ENCODE peak calls at places on chromosomes 11 and 22, in nine cellular contexts. H is progenitor cell of endocrine pancreas; X is H9; A is WTC11; W is NCI-H345; V is stimulated activated naive CD4-positive, alpha-beta T cell; Q is AG04450; R is ureter; P is NCI-H1417. I is an unnamed sample.
A peak's percentile ranks its signal among the peaks of the same experiment; 100 is the strongest.

GRCh38 chr11:119336744-119337469 is 2.6 kb downstream of the RNF26 start:
- DNase-seq in H (no peak), X (no peak), A (no peak), W (no peak), V (no peak), Q (no peak), R (no peak), P (no peak), I (no peak)

GRCh38 chr11:113690619-113691569 is 15.2 kb downstream of the TMPRSS5 start:
- DNase-seq in H (no peak), X (peak; percentile 76), A (peak; percentile 81), W (peak; percentile 10), V (no peak), Q (no peak), R (peak; percentile 67), P (peak; percentile 26), I (no peak)

GRCh38 chr22:44116331-44116730 is 64.4 kb upstream of the PARVG start:
- DNase-seq in H (no peak), X (no peak), A (no peak), W (no peak), V (no peak), Q (no peak), R (no peak), P (no peak), I (no peak)

GRCh38 chr11:2446590-2447252 is 1.9 kb downstream of the KCNQ1 start:
- DNase-seq in H (no peak), X (no peak), A (no peak), W (no peak), V (peak; percentile 13), Q (no peak), R (no peak), P (no peak), I (no peak)

GRCh38 chr11:65429069-65429681 is 6.6 kb downstream of the NEAT1 start:
- DNase-seq in H (no peak), X (no peak), A (no peak), W (no peak), V (no peak), Q (no peak), R (no peak), P (peak; percentile 40), I (no peak)

GRCh38 chr22:21762712-21763581 is 27.4 kb upstream of the YPEL1 start:
- DNase-seq in H (no peak), X (no peak), A (no peak), W (no peak), V (no peak), Q (no peak), R (no peak), P (peak; percentile 12), I (no peak)

GRCh38 chr11:34548278-34548677 is 34.7 kb upstream of the ELF5 start:
- DNase-seq in H (no peak), X (no peak), A (no peak), W (no peak), V (no peak), Q (no peak), R (no peak), P (no peak), I (no peak)

GRCh38 chr11:80146231-80146630 is 705.4 kb upstream of the TENM4 start:
- DNase-seq in H (no peak), X (no peak), A (no peak), W (peak; percentile 11), V (no peak), Q (no peak), R (no peak), P (peak; percentile 16), I (no peak)

GRCh38 chr11:87224486-87224885 is 186.8 kb downstream of the TMEM135 start:
- DNase-seq in H (no peak), X (no peak), A (no peak), W (no peak), V (no peak), Q (no peak), R (no peak), P (no peak), I (no peak)

GRCh38 chr22:49426098-49426497 is 401.6 kb downstream of the BRD1 start:
- DNase-seq in H (no peak), X (no peak), A (no peak), W (peak; percentile 19), V (no peak), Q (no peak), R (no peak), P (no peak), I (no peak)

GRCh38 chr11:88169481-88169880 is 5.8 kb downstream of the RAB38 start:
- DNase-seq in H (no peak), X (no peak), A (no peak), W (no peak), V (no peak), Q (no peak), R (no peak), P (no peak), I (no peak)

GRCh38 chr22:28910575-28911278 is 27.4 kb downstream of the ZNRF3 start:
- DNase-seq in H (no peak), X (no peak), A (no peak), W (no peak), V (no peak), Q (no peak), R (no peak), P (no peak), I (no peak)

GRCh38 chr22:46290843-46291785 is 5.6 kb upstream of the GTSE1 start:
- DNase-seq in H (no peak), X (no peak), A (no peak), W (peak; percentile 89), V (no peak), Q (no peak), R (no peak), P (peak; percentile 78), I (no peak)

GRCh38 chr11:70481625-70482528 is 83.5 kb downstream of the CTTN start:
- DNase-seq in H (no peak), X (no peak), A (no peak), W (no peak), V (no peak), Q (no peak), R (no peak), P (no peak), I (no peak)

GRCh38 chr11:12223771-12224536 is 113.6 kb downstream of the MICAL2 start:
- DNase-seq in H (no peak), X (no peak), A (no peak), W (no peak), V (no peak), Q (no peak), R (peak; percentile 76), P (peak; percentile 55), I (no peak)

GRCh38 chr11:93020248-93021088 is 51.0 kb downstream of the MTNR1B start:
- DNase-seq in H (no peak), X (no peak), A (no peak), W (peak; percentile 38), V (no peak), Q (peak; percentile 79), R (no peak), P (peak; percentile 18), I (no peak)

GRCh38 chr22:49967333-49968241 is 7.0 kb downstream of the PIM3 start:
- DNase-seq in H (peak; percentile 9), X (peak; percentile 33), A (no peak), W (no peak), V (no peak), Q (no peak), R (peak; percentile 58), P (no peak), I (no peak)

GRCh38 chr11:68796779-68797178 is 44.9 kb downstream of the CPT1A start:
- DNase-seq in H (no peak), X (no peak), A (no peak), W (no peak), V (no peak), Q (no peak), R (no peak), P (no peak), I (no peak)

GRCh38 chr22:44567846-44568493 is 69.9 kb upstream of the RTL6 start:
- DNase-seq in H (no peak), X (peak; percentile 62), A (peak; percentile 66), W (no peak), V (no peak), Q (no peak), R (peak; percentile 57), P (peak; percentile 8), I (no peak)

GRCh38 chr22:41405588-41405987 is 23.8 kb downstream of the TEF start:
- DNase-seq in H (no peak), X (no peak), A (no peak), W (no peak), V (no peak), Q (no peak), R (no peak), P (no peak), I (no peak)

GRCh38 chr22:35430897-35431322 is 31.0 kb downstream of the MCM5 start:
- DNase-seq in H (peak; percentile 86), X (peak; percentile 85), A (peak; percentile 93), W (peak; percentile 52), V (no peak), Q (peak; percentile 85), R (peak; percentile 91), P (peak; percentile 66), I (peak; percentile 23)

GRCh38 chr22:27378343-27378800 is 423.2 kb downstream of the MN1 start:
- DNase-seq in H (no peak), X (no peak), A (no peak), W (peak; percentile 8), V (no peak), Q (no peak), R (no peak), P (peak; percentile 4), I (no peak)

GRCh38 chr11:16805942-16806341 is 67.5 kb downstream of the C11orf58 start:
- DNase-seq in H (no peak), X (no peak), A (no peak), W (no peak), V (no peak), Q (no peak), R (no peak), P (peak; percentile 19), I (no peak)

GRCh38 chr11:116255234-116255953 is 517.4 kb downstream of the BUD13 start:
- DNase-seq in H (no peak), X (no peak), A (no peak), W (peak; percentile 94), V (no peak), Q (no peak), R (no peak), P (peak; percentile 54), I (no peak)

GRCh38 chr11:40958707-40959106 is 500.7 kb downstream of the LRRC4C start:
- DNase-seq in H (no peak), X (no peak), A (no peak), W (no peak), V (no peak), Q (no peak), R (no peak), P (no peak), I (no peak)

GRCh38 chr22:26805131-26805530 is 147.7 kb downstream of the MIAT start:
- DNase-seq in H (no peak), X (no peak), A (no peak), W (no peak), V (no peak), Q (no peak), R (no peak), P (no peak), I (no peak)

GRCh38 chr22:37133304-37134018 is 16.3 kb downstream of the IL2RB start:
- DNase-seq in H (no peak), X (no peak), A (no peak), W (no peak), V (no peak), Q (no peak), R (no peak), P (no peak), I (no peak)

GRCh38 chr11:67022961-67023956 is at the start of gene SYT12:
- DNase-seq in H (no peak), X (no peak), A (peak; percentile 48), W (peak; percentile 22), V (no peak), Q (no peak), R (no peak), P (peak; percentile 65), I (no peak)

GRCh38 chr11:13169709-13170108 is 107.9 kb upstream of the BMAL1 start:
- DNase-seq in H (no peak), X (no peak), A (no peak), W (peak; percentile 8), V (no peak), Q (peak; percentile 81), R (no peak), P (no peak), I (no peak)

GRCh38 chr11:60952742-60953170 is 780 bp upstream of the SLC15A3 start:
- DNase-seq in H (no peak), X (no peak), A (no peak), W (no peak), V (no peak), Q (no peak), R (no peak), P (no peak), I (no peak)

GRCh38 chr11:31828217-31828616 is 17.1 kb upstream of the PAX6 start:
- DNase-seq in H (no peak), X (no peak), A (no peak), W (no peak), V (no peak), Q (no peak), R (no peak), P (no peak), I (no peak)

I was measured in activated gamma-delta T cell.